ENCODE peak calls at places on chromosomes 12 and 14, in six cellular contexts. One of them, this sample, is unnamed.
A peak's percentile ranks its signal among the peaks of the same experiment; 100 is the strongest.

GRCh38 chr14:103526247-103526913 is 2.6 kb upstream of the TRMT61A start:
- DNase-seq in mesothelial cell of epicardium: no peak
- DNase-seq in pancreas: no peak
- DNase-seq in spleen: no peak
- DNase-seq in AG04450: no peak
- DNase-seq in fibroblast of mammary gland: no peak
- DNase-seq in this sample: no peak

GRCh38 chr12:75784591-75784990 is 247.0 kb downstream of the PHLDA1 start:
- DNase-seq in mesothelial cell of epicardium: no peak
- DNase-seq in pancreas: peak; percentile 83
- DNase-seq in spleen: no peak
- DNase-seq in AG04450: no peak
- DNase-seq in fibroblast of mammary gland: no peak
- DNase-seq in this sample: no peak

GRCh38 chr14:86777950-86778602 is 1214.9 kb downstream of the GALC start:
- DNase-seq in mesothelial cell of epicardium: no peak
- DNase-seq in pancreas: no peak
- DNase-seq in spleen: no peak
- DNase-seq in AG04450: peak; percentile 37
- DNase-seq in fibroblast of mammary gland: peak; percentile 86
- DNase-seq in this sample: no peak

GRCh38 chr14:80212025-80212402 is 710 bp upstream of the DIO2 start:
- DNase-seq in mesothelial cell of epicardium: no peak
- DNase-seq in pancreas: no peak
- DNase-seq in spleen: no peak
- DNase-seq in AG04450: peak; percentile 23
- DNase-seq in fibroblast of mammary gland: peak; percentile 49
- DNase-seq in this sample: no peak

GRCh38 chr12:69469854-69470188 is 367 bp upstream of the FRS2 start:
- DNase-seq in mesothelial cell of epicardium: no peak
- DNase-seq in pancreas: no peak
- DNase-seq in spleen: no peak
- DNase-seq in AG04450: no peak
- DNase-seq in fibroblast of mammary gland: no peak
- DNase-seq in this sample: no peak

GRCh38 chr12:26271889-26272492 is 76.6 kb downstream of the SSPN start:
- DNase-seq in mesothelial cell of epicardium: peak; percentile 72
- DNase-seq in pancreas: peak; percentile 87
- DNase-seq in spleen: peak; percentile 80
- DNase-seq in AG04450: peak; percentile 86
- DNase-seq in fibroblast of mammary gland: peak; percentile 91
- DNase-seq in this sample: peak; percentile 84

GRCh38 chr12:7937867-7938506 is 2.0 kb upstream of the SLC2A3 start:
- DNase-seq in mesothelial cell of epicardium: no peak
- DNase-seq in pancreas: no peak
- DNase-seq in spleen: no peak
- DNase-seq in AG04450: no peak
- DNase-seq in fibroblast of mammary gland: peak; percentile 52
- DNase-seq in this sample: peak; percentile 24

GRCh38 chr12:59660921-59661597 is 65.2 kb downstream of the SLC16A7 start:
- DNase-seq in mesothelial cell of epicardium: no peak
- DNase-seq in pancreas: no peak
- DNase-seq in spleen: no peak
- DNase-seq in AG04450: no peak
- DNase-seq in fibroblast of mammary gland: no peak
- DNase-seq in this sample: no peak

GRCh38 chr14:96039633-96040311 is 610 bp downstream of the C14orf132 start:
- DNase-seq in mesothelial cell of epicardium: no peak
- DNase-seq in pancreas: peak; percentile 63
- DNase-seq in spleen: no peak
- DNase-seq in AG04450: no peak
- DNase-seq in fibroblast of mammary gland: peak; percentile 14
- DNase-seq in this sample: peak; percentile 8

GRCh38 chr14:35107866-35108265 is 13.9 kb downstream of the PPP2R3C start:
- DNase-seq in mesothelial cell of epicardium: no peak
- DNase-seq in pancreas: no peak
- DNase-seq in spleen: no peak
- DNase-seq in AG04450: no peak
- DNase-seq in fibroblast of mammary gland: no peak
- DNase-seq in this sample: no peak

GRCh38 chr14:54761835-54762234 is 140.8 kb downstream of the GCH1 start:
- DNase-seq in mesothelial cell of epicardium: no peak
- DNase-seq in pancreas: no peak
- DNase-seq in spleen: no peak
- DNase-seq in AG04450: no peak
- DNase-seq in fibroblast of mammary gland: no peak
- DNase-seq in this sample: no peak

GRCh38 chr12:92715625-92716024 is 12.8 kb downstream of the PLEKHG7 start:
- DNase-seq in mesothelial cell of epicardium: no peak
- DNase-seq in pancreas: no peak
- DNase-seq in spleen: no peak
- DNase-seq in AG04450: no peak
- DNase-seq in fibroblast of mammary gland: no peak
- DNase-seq in this sample: no peak

GRCh38 chr14:80428171-80428570 is 216.9 kb upstream of the DIO2 start:
- DNase-seq in mesothelial cell of epicardium: no peak
- DNase-seq in pancreas: no peak
- DNase-seq in spleen: no peak
- DNase-seq in AG04450: no peak
- DNase-seq in fibroblast of mammary gland: no peak
- DNase-seq in this sample: no peak

GRCh38 chr12:1919284-1919683 is 832 bp upstream of the CACNA2D4 start:
- DNase-seq in mesothelial cell of epicardium: no peak
- DNase-seq in pancreas: no peak
- DNase-seq in spleen: peak; percentile 58
- DNase-seq in AG04450: no peak
- DNase-seq in fibroblast of mammary gland: peak; percentile 14
- DNase-seq in this sample: no peak

GRCh38 chr14:51283402-51283825 is 43.4 kb downstream of the TMX1 start:
- DNase-seq in mesothelial cell of epicardium: no peak
- DNase-seq in pancreas: no peak
- DNase-seq in spleen: no peak
- DNase-seq in AG04450: peak; percentile 83
- DNase-seq in fibroblast of mammary gland: peak; percentile 93
- DNase-seq in this sample: peak; percentile 55

GRCh38 chr14:61495809-61496208 is 174.4 kb downstream of the PRKCH start:
- DNase-seq in mesothelial cell of epicardium: no peak
- DNase-seq in pancreas: no peak
- DNase-seq in spleen: no peak
- DNase-seq in AG04450: no peak
- DNase-seq in fibroblast of mammary gland: no peak
- DNase-seq in this sample: no peak

GRCh38 chr12:120238224-120238616 is 27.3 kb downstream of the PXN start:
- DNase-seq in mesothelial cell of epicardium: no peak
- DNase-seq in pancreas: no peak
- DNase-seq in spleen: no peak
- DNase-seq in AG04450: no peak
- DNase-seq in fibroblast of mammary gland: no peak
- DNase-seq in this sample: no peak

GRCh38 chr12:104687823-104688573 is 231.2 kb downstream of the CHST11 start:
- DNase-seq in mesothelial cell of epicardium: no peak
- DNase-seq in pancreas: no peak
- DNase-seq in spleen: no peak
- DNase-seq in AG04450: no peak
- DNase-seq in fibroblast of mammary gland: no peak
- DNase-seq in this sample: no peak

DNA sequence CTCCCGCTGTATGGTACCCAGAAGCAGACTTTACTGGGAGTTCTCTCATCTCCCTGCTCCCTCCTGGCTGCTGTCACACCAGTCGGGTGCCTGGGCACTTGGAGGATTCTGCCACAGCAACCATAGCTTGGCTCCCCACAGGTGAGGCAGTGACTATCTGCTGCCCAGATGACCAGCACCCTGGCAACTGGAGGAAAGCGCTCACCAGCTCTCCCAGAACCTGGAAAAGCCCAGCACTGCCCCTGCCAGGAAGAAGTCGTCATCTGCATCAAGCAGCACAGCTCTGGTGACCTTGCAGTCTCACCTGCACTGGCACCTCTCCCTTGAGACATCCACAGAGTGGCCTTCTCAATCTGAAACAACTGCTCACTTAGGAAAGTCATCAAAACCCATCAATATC is 31.9 kb upstream of the TC2N start:
- DNase-seq in mesothelial cell of epicardium: no peak
- DNase-seq in pancreas: peak; percentile 73
- DNase-seq in spleen: no peak
- DNase-seq in AG04450: no peak
- DNase-seq in fibroblast of mammary gland: no peak
- DNase-seq in this sample: peak; percentile 42
- TF ChIP-seq CTCF in mesothelial cell of epicardium: no peak
- TF ChIP-seq CTCF in pancreas: peak; percentile 12
- TF ChIP-seq CTCF in spleen: no peak
- TF ChIP-seq CTCF in AG04450: no peak
- TF ChIP-seq CTCF in fibroblast of mammary gland: no peak
- TF ChIP-seq CTCF in this sample: peak; percentile 45

DNA sequence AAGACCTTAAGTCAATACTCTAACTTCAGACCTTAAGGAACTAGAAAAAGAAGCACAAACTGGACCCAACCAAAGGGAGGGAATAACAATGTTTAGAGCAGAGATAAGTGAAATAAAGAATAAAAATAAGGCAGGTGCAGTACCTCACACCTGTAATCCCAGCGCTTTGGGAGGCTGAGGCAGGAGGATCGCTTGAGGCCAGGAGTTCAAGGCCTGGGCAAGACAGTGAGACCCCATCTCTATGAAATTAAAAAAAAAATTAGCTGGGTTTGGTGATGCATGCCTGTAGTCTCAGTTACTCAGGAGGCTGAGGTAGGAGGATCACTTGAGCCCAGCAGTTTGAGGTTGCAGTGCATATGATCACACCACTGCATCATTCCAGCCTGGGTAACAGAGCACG is 9.1 kb downstream of the TFCP2 start:
- DNase-seq in mesothelial cell of epicardium: no peak
- DNase-seq in pancreas: no peak
- DNase-seq in spleen: no peak
- DNase-seq in AG04450: no peak
- DNase-seq in fibroblast of mammary gland: no peak
- DNase-seq in this sample: no peak
- TF ChIP-seq CTCF in mesothelial cell of epicardium: no peak
- TF ChIP-seq CTCF in pancreas: no peak
- TF ChIP-seq CTCF in spleen: no peak
- TF ChIP-seq CTCF in AG04450: no peak
- TF ChIP-seq CTCF in fibroblast of mammary gland: no peak
- TF ChIP-seq CTCF in this sample: no peak

GRCh38 chr12:3898751-3899150 is 25.6 kb upstream of the PARP11 start:
- DNase-seq in mesothelial cell of epicardium: no peak
- DNase-seq in pancreas: no peak
- DNase-seq in spleen: no peak
- DNase-seq in AG04450: no peak
- DNase-seq in fibroblast of mammary gland: no peak
- DNase-seq in this sample: no peak

GRCh38 chr12:3904999-3905398 is 31.8 kb upstream of the PARP11 start:
- DNase-seq in mesothelial cell of epicardium: no peak
- DNase-seq in pancreas: no peak
- DNase-seq in spleen: no peak
- DNase-seq in AG04450: no peak
- DNase-seq in fibroblast of mammary gland: no peak
- DNase-seq in this sample: no peak

GRCh38 chr12:3896851-3897351 is 23.7 kb upstream of the PARP11 start:
- DNase-seq in mesothelial cell of epicardium: no peak
- DNase-seq in pancreas: no peak
- DNase-seq in spleen: no peak
- DNase-seq in AG04450: no peak
- DNase-seq in fibroblast of mammary gland: peak; percentile 18
- DNase-seq in this sample: no peak

GRCh38 chr12:3897400-3897910 is 24.3 kb upstream of the PARP11 start:
- DNase-seq in mesothelial cell of epicardium: no peak
- DNase-seq in pancreas: no peak
- DNase-seq in spleen: no peak
- DNase-seq in AG04450: no peak
- DNase-seq in fibroblast of mammary gland: no peak
- DNase-seq in this sample: no peak

DNA sequence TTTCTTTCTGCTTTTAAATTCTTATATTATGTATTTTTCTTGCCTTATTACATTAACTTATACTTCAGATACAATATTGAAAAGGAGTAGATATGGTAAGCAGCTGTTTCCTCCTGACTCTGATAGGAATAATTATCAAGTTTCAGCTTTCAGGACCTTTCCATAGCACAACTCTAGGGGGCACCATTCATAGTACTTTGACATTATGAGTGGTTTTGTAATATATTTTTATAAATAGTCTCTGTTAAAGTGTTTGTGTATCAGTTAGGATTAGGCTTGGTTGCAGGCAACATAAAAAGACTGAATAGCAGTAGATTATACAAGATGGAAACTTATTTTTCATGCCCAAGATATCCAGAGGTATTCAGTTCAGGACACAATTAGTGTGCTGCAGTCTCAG is 27.9 kb upstream of the PARP11 start:
- DNase-seq in mesothelial cell of epicardium: no peak
- DNase-seq in pancreas: no peak
- DNase-seq in spleen: no peak
- DNase-seq in AG04450: no peak
- DNase-seq in fibroblast of mammary gland: no peak
- DNase-seq in this sample: no peak
- TF ChIP-seq CTCF in mesothelial cell of epicardium: no peak
- TF ChIP-seq CTCF in pancreas: no peak
- TF ChIP-seq CTCF in spleen: no peak
- TF ChIP-seq CTCF in AG04450: no peak
- TF ChIP-seq CTCF in fibroblast of mammary gland: no peak
- TF ChIP-seq CTCF in this sample: no peak

DNA sequence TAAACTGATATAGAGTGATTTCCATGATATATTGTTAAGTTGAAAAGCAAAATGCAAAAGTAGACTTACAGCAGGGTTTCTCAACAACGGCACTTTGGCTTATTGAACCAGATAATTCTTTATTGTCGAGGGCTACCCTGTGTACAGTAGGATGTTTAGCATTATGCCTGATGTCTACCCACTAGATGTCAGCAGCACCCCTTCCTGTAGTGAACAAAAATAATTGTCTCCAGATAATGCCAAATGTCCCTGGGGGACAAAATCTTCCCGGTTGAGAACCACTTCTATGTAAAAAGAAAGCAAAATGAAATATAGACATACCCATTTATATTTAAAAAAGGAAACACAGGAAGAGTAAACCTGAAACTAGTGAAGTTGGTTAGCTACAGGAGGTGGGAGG is 32.4 kb downstream of the ABCD2 start:
- DNase-seq in mesothelial cell of epicardium: no peak
- DNase-seq in pancreas: no peak
- DNase-seq in spleen: no peak
- DNase-seq in AG04450: no peak
- DNase-seq in fibroblast of mammary gland: peak; percentile 41
- DNase-seq in this sample: peak; percentile 50
- TF ChIP-seq CTCF in mesothelial cell of epicardium: no peak
- TF ChIP-seq CTCF in pancreas: no peak
- TF ChIP-seq CTCF in spleen: no peak
- TF ChIP-seq CTCF in AG04450: peak; percentile 8
- TF ChIP-seq CTCF in fibroblast of mammary gland: peak; percentile 41
- TF ChIP-seq CTCF in this sample: peak; percentile 42

DNA sequence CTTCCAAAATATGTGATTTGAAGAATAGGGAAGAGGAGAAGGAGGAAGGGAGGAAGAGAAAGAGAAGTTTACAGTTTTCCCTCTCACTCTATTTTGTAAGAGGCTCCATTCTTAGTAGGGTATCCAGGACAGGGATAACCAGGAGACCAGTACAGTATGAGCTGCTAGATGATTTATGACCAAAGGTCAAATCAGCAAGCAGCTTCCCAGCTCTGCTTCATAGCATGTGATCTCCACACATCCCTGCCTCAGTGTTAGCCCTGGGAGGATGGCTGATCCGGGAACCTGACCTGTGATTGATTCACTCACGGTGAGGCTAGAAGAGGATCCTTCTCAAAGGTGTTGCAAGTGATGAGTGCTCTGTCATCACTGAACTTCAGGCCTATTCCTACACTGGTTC is 16.6 kb downstream of the RDH12 start:
- DNase-seq in mesothelial cell of epicardium: no peak
- DNase-seq in pancreas: no peak
- DNase-seq in spleen: no peak
- DNase-seq in AG04450: no peak
- DNase-seq in fibroblast of mammary gland: no peak
- DNase-seq in this sample: no peak
- TF ChIP-seq CTCF in mesothelial cell of epicardium: no peak
- TF ChIP-seq CTCF in pancreas: no peak
- TF ChIP-seq CTCF in spleen: no peak
- TF ChIP-seq CTCF in AG04450: no peak
- TF ChIP-seq CTCF in fibroblast of mammary gland: no peak
- TF ChIP-seq CTCF in this sample: no peak